ENCODE peak calls at places on chromosomes 11 and 22, in six cellular contexts. X is CD8-positive, alpha-beta memory T cell; Z is activated CD8-positive, alpha-beta T cell treated with anti-CD3 and anti-CD28 coated beads, Interleukin-2, amount 10 ng/mL, durations not matched to agents 7 days and 5 days; Y is Caki2; A is sciatic nerve; L is activated gamma-delta T cell treated with Interleukin-2 at 50 U/mL for 16 hours. B is an unnamed sample.

GRCh38 chr22:29224121-29224858 is 18.6 kb downstream of the EMID1 start:
- DNase-seq in Y (no peak), X (no peak), L (no peak), A (no peak), Z (no peak), B (no peak)

GRCh38 chr11:116879789-116880402 is 42.5 kb upstream of the APOA1 start:
- DNase-seq in Y (peak; percentile 31), A (no peak), L (peak; percentile 18), Z (peak; percentile 55), X (peak; percentile 47), B (peak; percentile 9)

GRCh38 chr22:22520667-22521602 is 865 bp upstream of the ZNF280A start:
- DNase-seq in L (no peak), Y (no peak), Z (no peak), X (no peak), A (no peak), B (no peak)

GRCh38 chr11:71286701-71287643 is 34.6 kb upstream of the SHANK2 start:
- DNase-seq in Z (no peak), A (no peak), X (no peak), L (no peak), Y (peak; percentile 96), B (no peak)

GRCh38 chr11:12377106-12377823 is at the start of gene PARVA:
- DNase-seq in X (no peak), L (no peak), Y (peak; percentile 77), Z (no peak), A (peak; percentile 80), B (peak; percentile 42)

GRCh38 chr22:36352775-36353507 is 34.8 kb downstream of the MYH9 start:
- DNase-seq in Z (peak; percentile 74), Y (peak; percentile 68), L (peak; percentile 52), X (peak; percentile 74), A (peak; percentile 90), B (no peak)

GRCh38 chr11:79413258-79413657 is 27.6 kb downstream of the TENM4 start:
- DNase-seq in Y (peak; percentile 45), X (no peak), L (no peak), Z (no peak), A (peak; percentile 90), B (no peak)

GRCh38 chr11:33774356-33775063 is at the start of gene FBXO3:
- DNase-seq in X (peak; percentile 88), Y (peak; percentile 48), Z (peak; percentile 86), A (peak; percentile 93), L (peak; percentile 83), B (peak; percentile 84)

GRCh38 chr11:118202599-118203422 is 22.0 kb downstream of the JAML start:
- DNase-seq in A (no peak), Z (peak; percentile 92), X (peak; percentile 66), Y (no peak), L (peak; percentile 66), B (no peak)

GRCh38 chr11:119371778-119372182 is 9.7 kb downstream of the USP2 start:
- DNase-seq in X (no peak), Z (no peak), A (no peak), L (no peak), Y (peak; percentile 36), B (no peak)

GRCh38 chr11:2781413-2782274 is 81.8 kb upstream of the KCNQ1OT1 start:
- DNase-seq in A (peak; percentile 50), Z (no peak), L (peak; percentile 2), X (no peak), Y (no peak), B (no peak)

GRCh38 chr11:116656011-116656410 is 116.8 kb downstream of the BUD13 start:
- DNase-seq in Z (no peak), Y (no peak), A (no peak), L (no peak), X (no peak), B (no peak)

GRCh38 chr22:49825436-49825835 is 2.2 kb downstream of the BRD1 start:
- DNase-seq in L (no peak), A (no peak), Z (no peak), X (no peak), Y (peak; percentile 65), B (no peak)

GRCh38 chr11:71140206-71140919 is 112.0 kb downstream of the SHANK2 start:
- DNase-seq in Y (no peak), X (no peak), Z (no peak), L (no peak), A (no peak), B (no peak)

GRCh38 chr22:20750461-20751184 is 23.3 kb upstream of the SERPIND1 start:
- DNase-seq in Y (peak; percentile 62), Z (no peak), X (no peak), L (no peak), A (peak; percentile 84), B (no peak)

GRCh38 chr22:46425011-46425410 is 89.5 kb downstream of the TRMU start:
- DNase-seq in L (no peak), Y (peak; percentile 93), X (no peak), A (no peak), Z (no peak), B (no peak)

GRCh38 chr11:40130427-40130826 is 1329.0 kb downstream of the LRRC4C start:
- DNase-seq in Z (no peak), Y (no peak), L (no peak), A (no peak), X (no peak), B (no peak)

GRCh38 chr11:47451436-47451835 is 2.5 kb upstream of the RAPSN start:
- DNase-seq in L (no peak), A (no peak), Y (no peak), Z (no peak), X (no peak), B (no peak)

GRCh38 chr11:6755303-6755952 is 16.3 kb downstream of the OR2AG2 start:
- DNase-seq in X (peak; percentile 50), Y (peak; percentile 7), Z (peak; percentile 43), L (peak; percentile 34), A (no peak), B (no peak)

GRCh38 chr11:57527056-57527631 is 3.4 kb downstream of the TIMM10 start:
- DNase-seq in A (peak; percentile 88), L (peak; percentile 77), Y (peak; percentile 33), Z (peak; percentile 84), X (peak; percentile 68), B (peak; percentile 72)

GRCh38 chr11:77213589-77214428 is 85.8 kb downstream of the MYO7A start:
- DNase-seq in X (no peak), L (no peak), Z (no peak), Y (no peak), A (no peak), B (no peak)

GRCh38 chr11:75100314-75100713 is 3.6 kb upstream of the OR2AT4 start:
- DNase-seq in A (no peak), Z (no peak), X (no peak), Y (peak; percentile 70), L (no peak), B (no peak)

GRCh38 chr11:134374891-134375550 is 37.0 kb downstream of the B3GAT1 start:
- DNase-seq in A (no peak), Z (no peak), X (no peak), Y (no peak), L (no peak), B (no peak)

GRCh38 chr11:128497057-128497957 is 90.1 kb downstream of the ETS1 start:
- DNase-seq in A (no peak), X (no peak), Z (no peak), L (no peak), Y (peak; percentile 82), B (no peak)

GRCh38 chr11:72460091-72460647 is 25.8 kb upstream of the CLPB start:
- DNase-seq in L (no peak), X (no peak), Y (no peak), Z (no peak), A (no peak), B (no peak)

GRCh38 chr22:29762263-29762662 is 4.5 kb downstream of the ZMAT5 start:
- DNase-seq in Y (no peak), X (no peak), L (no peak), Z (no peak), A (no peak), B (peak; percentile 30)

GRCh38 chr11:118206612-118207031 is 18.2 kb downstream of the JAML start:
- DNase-seq in Z (no peak), A (no peak), Y (no peak), L (no peak), X (no peak), B (no peak)

GRCh38 chr11:13384837-13385417 is 78.1 kb downstream of the BTBD10 start:
- DNase-seq in L (peak; percentile 8), A (no peak), X (peak; percentile 8), Y (no peak), Z (peak; percentile 53), B (peak; percentile 7)

GRCh38 chr11:130897262-130898182 is 18.8 kb downstream of the SNX19 start:
- DNase-seq in X (no peak), Z (no peak), Y (peak; percentile 69), L (no peak), A (peak; percentile 82), B (no peak)